ENCODE peak calls at places on chromosomes 11 and 22, in four cellular contexts. B, G, A and U are unnamed samples.
A peak's percentile ranks its signal among the peaks of the same experiment; 100 is the strongest.

GRCh38 chr11:126628790-126629621 is 273.5 kb downstream of the ST3GAL4 start:
- DNase-seq in B (peak; percentile 98), G (no peak), A (no peak), U (no peak)

GRCh38 chr22:37626144-37626543 is 13.3 kb upstream of the SH3BP1 start:
- DNase-seq in B (no peak), G (no peak), A (no peak), U (peak; percentile 78)

GRCh38 chr11:1504164-1504563 is 17.6 kb upstream of the MOB2 start:
- DNase-seq in B (no peak), G (no peak), A (no peak), U (no peak)

GRCh38 chr22:29987143-29987542 is 93.1 kb upstream of the HORMAD2 start:
- DNase-seq in B (no peak), G (no peak), A (no peak), U (no peak)

GRCh38 chr11:58316142-58316541 is 42.7 kb downstream of the OR5B17 start:
- DNase-seq in B (peak; percentile 77), G (no peak), A (no peak), U (peak; percentile 59)

GRCh38 chr11:72951193-72951592 is 137.0 kb downstream of the ATG16L2 start:
- DNase-seq in B (peak; percentile 47), G (no peak), A (no peak), U (no peak)

GRCh38 chr11:30357872-30358271 is 35.0 kb downstream of the ARL14EP start:
- DNase-seq in B (no peak), G (no peak), A (no peak), U (no peak)

GRCh38 chr11:87897921-87898320 is 277.3 kb downstream of the RAB38 start:
- DNase-seq in B (no peak), G (no peak), A (no peak), U (no peak)

GRCh38 chr22:35887296-35887875 is 141.2 kb downstream of the RBFOX2 start:
- DNase-seq in B (no peak), G (no peak), A (no peak), U (no peak)

GRCh38 chr11:66472054-66472453 is 5.3 kb downstream of the PELI3 start:
- DNase-seq in B (no peak), G (no peak), A (no peak), U (no peak)

GRCh38 chr11:64856382-64857227 is 12.2 kb upstream of the CDC42BPG start:
- DNase-seq in B (peak; percentile 90), G (peak; percentile 43), A (peak; percentile 93), U (peak; percentile 98)

GRCh38 chr11:67410369-67410831 is 5.1 kb upstream of the CARNS1 start:
- DNase-seq in B (no peak), G (no peak), A (no peak), U (no peak)

GRCh38 chr11:9568854-9569587 is 4.4 kb upstream of the WEE1 start:
- DNase-seq in B (peak; percentile 94), G (peak; percentile 71), A (no peak), U (peak; percentile 96)

GRCh38 chr22:43624144-43624998 is 187.7 kb downstream of the EFCAB6 start:
- DNase-seq in B (no peak), G (no peak), A (no peak), U (peak; percentile 57)

GRCh38 chr11:126702165-126702738 is 298.3 kb downstream of the KIRREL3 start:
- DNase-seq in B (no peak), G (no peak), A (peak; percentile 60), U (no peak)

GRCh38 chr11:37506516-37506915 is 908.5 kb upstream of the RAG2 start:
- DNase-seq in B (peak; percentile 30), G (no peak), A (no peak), U (no peak)

GRCh38 chr22:37501610-37502341 is 15.6 kb upstream of the MFNG start:
- DNase-seq in B (peak; percentile 90), G (no peak), A (peak; percentile 95), U (peak; percentile 62)

GRCh38 chr11:35815556-35816315 is 128.1 kb upstream of the LDLRAD3 start:
- DNase-seq in B (peak; percentile 38), G (no peak), A (peak; percentile 57), U (no peak)

GRCh38 chr22:39579909-39580571 is 9.5 kb downstream of the CACNA1I start:
- DNase-seq in B (no peak), G (no peak), A (no peak), U (no peak)

GRCh38 chr11:66465371-66466224 is 1.1 kb upstream of the PELI3 start:
- DNase-seq in B (no peak), G (no peak), A (no peak), U (no peak)

GRCh38 chr11:111378773-111379499 is at the start of gene POU2AF1:
- DNase-seq in B (peak; percentile 11), G (no peak), A (no peak), U (peak; percentile 69)

GRCh38 chr22:27919943-27920755 is 1.1 kb upstream of the PITPNB start:
- DNase-seq in B (peak; percentile 86), G (no peak), A (peak; percentile 63), U (peak; percentile 72)

GRCh38 chr22:46777609-46777970 is 15.1 kb downstream of the TBC1D22A start:
- DNase-seq in B (no peak), G (peak; percentile 39), A (peak; percentile 70), U (no peak)

GRCh38 chr11:232783-233565 is 3.2 kb downstream of the SIRT3 start:
- DNase-seq in B (no peak), G (no peak), A (peak; percentile 41), U (no peak)

GRCh38 chr11:108221401-108221800 is 1.0 kb downstream of the NPAT start:
- DNase-seq in B (peak; percentile 45), G (peak; percentile 64), A (no peak), U (peak; percentile 13)

GRCh38 chr11:72519220-72519881 is 85.0 kb upstream of the CLPB start:
- DNase-seq in B (peak; percentile 36), G (peak; percentile 43), A (no peak), U (peak; percentile 30)

GRCh38 chr11:1293619-1294015 is 15.8 kb downstream of the TOLLIP start:
- DNase-seq in B (peak; percentile 19), G (peak; percentile 20), A (no peak), U (no peak)

GRCh38 chr22:47605441-47605840 is 843.0 kb downstream of the TBC1D22A start:
- DNase-seq in B (no peak), G (no peak), A (no peak), U (no peak)

GRCh38 chr22:29071261-29072045 is 1.4 kb upstream of the KREMEN1 start:
- DNase-seq in B (peak; percentile 15), G (peak; percentile 91), A (no peak), U (no peak)

GRCh38 chr22:27686534-27686933 is 115.0 kb downstream of the MN1 start:
- DNase-seq in B (peak; percentile 66), G (no peak), A (peak; percentile 96), U (peak; percentile 83)

GRCh38 chr22:33848251-33848650 is 72.0 kb downstream of the LARGE1 start:
- DNase-seq in B (peak; percentile 42), G (no peak), A (no peak), U (no peak)

GRCh38 chr11:45816614-45817013 is 11.7 kb downstream of the SLC35C1 start:
- DNase-seq in B (no peak), G (no peak), A (no peak), U (no peak)

GRCh38 chr11:61577383-61578118 is 3.3 kb downstream of the SYT7 start:
- DNase-seq in B (no peak), G (no peak), A (no peak), U (no peak)

GRCh38 chr22:41948142-41948541 is 1.2 kb upstream of the CENPM start:
- DNase-seq in B (no peak), G (no peak), A (no peak), U (no peak)